ENCODE peak calls at places on chromosomes 2 and 18, in five cellular contexts. K, L, R, C and M are unnamed samples.

GRCh38 chr2:207616185-207616584 is 9.0 kb downstream of the METTL21A start:
- DNase-seq in R (no peak), L (no peak), K (no peak), C (no peak), M (no peak)

GRCh38 chr2:240179941-240180666 is 39.6 kb upstream of the OTOS start:
- DNase-seq in C (no peak), K (no peak), L (no peak), R (no peak), M (no peak)

GRCh38 chr2:96608459-96609455 is 29.4 kb downstream of the KANSL3 start:
- DNase-seq in C (no peak), K (no peak), L (no peak), R (no peak), M (no peak)

GRCh38 chr2:132965469-132965868 is 295.5 kb upstream of the LYPD1 start:
- DNase-seq in L (no peak), C (no peak), K (no peak), R (no peak), M (no peak)

GRCh38 chr2:3285901-3286645 is 91.5 kb downstream of the EIPR1 start:
- DNase-seq in C (no peak), L (no peak), K (no peak), R (no peak), M (no peak)

GRCh38 chr2:29576231-29576630 is 345.2 kb downstream of the ALK start:
- DNase-seq in R (no peak), C (no peak), L (no peak), K (no peak), M (no peak)

GRCh38 chr2:171726841-171727460 is 39.7 kb downstream of the DYNC1I2 start:
- DNase-seq in R (no peak), L (no peak), C (no peak), K (no peak), M (no peak)

GRCh38 chr2:205706769-205707375 is 24.6 kb downstream of the NRP2 start:
- DNase-seq in K (no peak), R (no peak), L (peak), C (no peak), M (no peak)

GRCh38 chr2:71952572-71953188 is 195.0 kb downstream of the CYP26B1 start:
- DNase-seq in K (no peak), L (no peak), R (no peak), C (no peak), M (no peak)

GRCh38 chr18:52069201-52069600 is 270.8 kb upstream of the DCC start:
- DNase-seq in L (no peak), K (no peak), C (no peak), R (no peak), M (no peak)

GRCh38 chr2:28093308-28093707 is 202.8 kb downstream of the BABAM2 start:
- DNase-seq in C (no peak), R (no peak), L (no peak), K (no peak), M (no peak)

GRCh38 chr2:15964936-15965563 is 24.7 kb downstream of the MYCN start:
- DNase-seq in L (no peak), C (no peak), K (no peak), R (no peak), M (no peak)

GRCh38 chr18:48459016-48459415 is 49.8 kb upstream of the ZBTB7C start:
- DNase-seq in L (no peak), K (no peak), C (no peak), R (no peak), M (no peak)

GRCh38 chr2:239047420-239047819 is 199.5 kb downstream of the TWIST2 start:
- DNase-seq in L (no peak), C (no peak), K (no peak), R (no peak), M (no peak)

GRCh38 chr2:12602661-12603060 is 114.1 kb upstream of the TRIB2 start:
- DNase-seq in L (no peak), R (no peak), K (no peak), C (no peak), M (no peak)

GRCh38 chr2:158761626-158762025 is 33.5 kb upstream of the DAPL1 start:
- DNase-seq in L (no peak), K (no peak), R (no peak), C (no peak), M (no peak)

GRCh38 chr2:26916128-26916692 is 54.2 kb upstream of the MAPRE3 start:
- DNase-seq in K (no peak), L (no peak), R (no peak), C (no peak), M (no peak)

GRCh38 chr2:207768168-207768890 is 1.4 kb downstream of the FZD5 start:
- DNase-seq in R (peak), L (peak), C (no peak), K (peak), M (peak)